ENCODE peak calls at places on chromosomes 12 and 14, in ten cellular contexts. W is fibroblast of pulmonary artery, L is kidney epithelial cell, U is fibroblast of villous mesenchyme, Y is body of pancreas, N is mucosa of descending colon, F is GM06990, S is fibroblast of lung, X is K562, I is MM.1S. C is an unnamed sample.

GRCh38 chr12:46363582-46364299 is 8.8 kb downstream of the SLC38A2 start:
- DNase-seq in N (no peak), S (no peak), U (no peak), F (no peak), I (no peak), Y (no peak), X (no peak), L (no peak), W (no peak), C (no peak)

GRCh38 chr14:71550367-71550766 is 381.9 kb upstream of the RGS6 start:
- DNase-seq in Y (no peak), N (no peak), L (no peak), U (no peak), S (no peak), W (no peak), X (no peak), I (no peak), F (no peak), C (no peak)

GRCh38 chr12:114936148-114937099 is 252.4 kb upstream of the TBX3 start:
- DNase-seq in X (no peak), F (no peak), U (no peak), S (peak; percentile 83), Y (no peak), L (peak; percentile 38), I (no peak), N (no peak), W (peak; percentile 36), C (peak; percentile 65)

GRCh38 chr12:1103632-1104031 is 112.6 kb downstream of the ERC1 start:
- DNase-seq in I (no peak), W (no peak), N (no peak), U (no peak), S (no peak), L (no peak), F (no peak), Y (no peak), X (no peak), C (no peak)

GRCh38 chr12:113955109-113955970 is 10.8 kb downstream of the RBM19 start:
- DNase-seq in S (peak; percentile 1), L (no peak), Y (peak; percentile 29), X (no peak), W (peak; percentile 31), N (peak; percentile 47), I (no peak), U (peak; percentile 2), F (no peak), C (no peak)

GRCh38 chr14:56247495-56248087 is 129.4 kb downstream of the PELI2 start:
- DNase-seq in U (peak; percentile 47), F (no peak), S (peak; percentile 25), W (peak; percentile 41), L (no peak), X (no peak), Y (no peak), N (peak; percentile 28), I (no peak), C (peak; percentile 33)

GRCh38 chr12:81141220-81141619 is 63.3 kb downstream of the ACSS3 start:
- DNase-seq in L (no peak), X (no peak), W (no peak), U (no peak), S (peak; percentile 6), I (no peak), F (no peak), N (no peak), Y (no peak), C (no peak)

GRCh38 chr12:31323466-31324115 is 2.4 kb downstream of the SINHCAF start:
- DNase-seq in N (peak; percentile 64), S (no peak), X (peak; percentile 44), L (no peak), F (peak; percentile 80), U (peak; percentile 39), W (peak; percentile 14), Y (no peak), I (peak; percentile 12), C (peak; percentile 35)

GRCh38 chr12:79566452-79566851 is 124.3 kb downstream of the PAWR start:
- DNase-seq in F (no peak), I (no peak), N (no peak), L (no peak), Y (no peak), W (peak; percentile 12), U (peak; percentile 52), S (peak; percentile 49), X (no peak), C (peak; percentile 13)

GRCh38 chr12:25052191-25053020 is 103.5 kb upstream of the BCAT1 start:
- DNase-seq in N (peak; percentile 33), I (peak; percentile 76), X (no peak), S (no peak), U (no peak), F (peak; percentile 78), Y (no peak), L (no peak), W (peak; percentile 24), C (no peak)

GRCh38 chr12:25053021-25053271 is 104.0 kb upstream of the BCAT1 start:
- DNase-seq in W (no peak), S (no peak), N (no peak), U (no peak), I (no peak), L (no peak), Y (no peak), X (no peak), F (no peak), C (no peak)

GRCh38 chr12:25056011-25056410 is 107.1 kb upstream of the BCAT1 start:
- DNase-seq in Y (peak; percentile 52), I (no peak), N (no peak), F (no peak), U (no peak), X (no peak), S (no peak), W (no peak), L (no peak), C (no peak)

GRCh38 chr12:25054783-25055144 is 105.9 kb upstream of the BCAT1 start:
- DNase-seq in Y (peak; percentile 24), U (no peak), X (no peak), S (peak; percentile 33), W (no peak), I (no peak), F (peak; percentile 45), N (no peak), L (no peak), C (peak; percentile 58)

DNA sequence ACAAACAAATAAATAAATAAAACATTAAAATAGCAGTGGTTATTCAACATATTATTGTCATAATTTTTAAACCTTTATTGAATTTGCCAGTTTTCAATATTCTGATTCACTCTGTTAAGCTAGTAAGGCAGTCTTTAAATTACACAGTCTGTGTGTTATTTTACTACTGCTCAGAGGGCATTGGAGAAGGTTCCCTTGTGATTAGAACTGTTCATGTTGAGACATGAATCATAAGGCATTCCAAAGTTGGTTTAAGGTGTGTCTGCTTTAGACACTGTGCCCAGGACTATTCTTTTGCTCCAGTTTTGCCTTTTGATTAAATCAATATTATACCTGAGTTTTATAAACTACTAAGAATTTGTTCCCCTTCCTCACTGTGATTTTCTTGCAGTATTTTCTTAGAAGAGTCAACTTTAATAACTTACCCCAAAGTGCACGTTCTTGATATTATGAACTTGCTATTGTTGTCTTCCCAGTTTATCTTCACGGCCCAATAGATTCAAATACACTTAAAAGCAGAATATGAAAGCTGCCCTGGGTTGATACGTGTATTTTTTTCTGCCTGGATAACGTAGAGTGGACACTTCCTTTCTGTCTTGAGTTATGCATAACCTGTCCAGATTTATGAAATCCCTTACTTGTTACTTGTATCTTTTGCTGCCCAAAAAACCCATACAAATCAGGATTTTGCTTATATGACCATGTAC is 105.3 kb upstream of the BCAT1 start:
- DNase-seq in L (no peak), X (no peak), S (peak; percentile 23), W (no peak), F (no peak), U (no peak), N (no peak), Y (no peak), I (no peak), C (peak; percentile 10)
- H3K4me3 ChIP-seq in L (no peak overlapping the region), X (no peak overlapping the region), S (no peak overlapping the region), W (no peak overlapping the region), F (peak overlapping the region; percentile 63), U (no peak overlapping the region), N (no peak overlapping the region), Y (peak overlapping the region; percentile 16), I (peak overlapping the region; percentile 81), C (no peak overlapping the region)

DNA sequence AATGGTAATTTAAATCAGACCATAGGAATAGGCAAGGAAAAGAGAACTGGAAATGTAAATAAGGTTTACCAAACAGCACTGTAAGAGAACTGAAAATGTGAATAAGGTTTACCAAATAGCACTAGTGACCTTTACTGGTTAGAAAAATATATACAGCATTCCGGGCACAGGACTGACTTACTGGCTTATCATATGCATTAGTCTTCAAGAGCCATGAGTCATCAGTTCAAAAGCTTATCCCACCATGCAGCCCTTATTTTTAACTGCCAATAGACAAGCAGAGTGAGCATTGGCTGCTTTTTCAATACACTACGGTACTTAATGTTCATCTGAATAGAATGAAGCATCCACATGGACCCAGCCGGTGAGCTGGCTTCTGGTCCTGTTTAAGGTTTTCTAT is 13.0 kb upstream of the NELL2 start:
- DNase-seq in S (peak; percentile 5), U (no peak), L (no peak), X (peak; percentile 52), F (no peak), N (no peak), Y (no peak), W (no peak), I (no peak), C (no peak)
- TF ChIP-seq CTCF in S (no peak), U (no peak), L (no peak), X (no peak), F (no peak), N (no peak), Y (no peak), W (no peak), I (no peak), C (no peak)

GRCh38 chr12:68454855-68455254 is 122.7 kb upstream of the MDM1 start:
- DNase-seq in F (no peak), L (no peak), W (no peak), N (no peak), Y (no peak), S (no peak), U (no peak), I (no peak), X (no peak), C (no peak)
- H3K4me3 ChIP-seq in F (no peak overlapping the region), L (no peak overlapping the region), W (no peak overlapping the region), N (no peak overlapping the region), Y (no peak overlapping the region), S (no peak overlapping the region), U (no peak overlapping the region), I (no peak overlapping the region), X (no peak overlapping the region), C (no peak overlapping the region)

DNA sequence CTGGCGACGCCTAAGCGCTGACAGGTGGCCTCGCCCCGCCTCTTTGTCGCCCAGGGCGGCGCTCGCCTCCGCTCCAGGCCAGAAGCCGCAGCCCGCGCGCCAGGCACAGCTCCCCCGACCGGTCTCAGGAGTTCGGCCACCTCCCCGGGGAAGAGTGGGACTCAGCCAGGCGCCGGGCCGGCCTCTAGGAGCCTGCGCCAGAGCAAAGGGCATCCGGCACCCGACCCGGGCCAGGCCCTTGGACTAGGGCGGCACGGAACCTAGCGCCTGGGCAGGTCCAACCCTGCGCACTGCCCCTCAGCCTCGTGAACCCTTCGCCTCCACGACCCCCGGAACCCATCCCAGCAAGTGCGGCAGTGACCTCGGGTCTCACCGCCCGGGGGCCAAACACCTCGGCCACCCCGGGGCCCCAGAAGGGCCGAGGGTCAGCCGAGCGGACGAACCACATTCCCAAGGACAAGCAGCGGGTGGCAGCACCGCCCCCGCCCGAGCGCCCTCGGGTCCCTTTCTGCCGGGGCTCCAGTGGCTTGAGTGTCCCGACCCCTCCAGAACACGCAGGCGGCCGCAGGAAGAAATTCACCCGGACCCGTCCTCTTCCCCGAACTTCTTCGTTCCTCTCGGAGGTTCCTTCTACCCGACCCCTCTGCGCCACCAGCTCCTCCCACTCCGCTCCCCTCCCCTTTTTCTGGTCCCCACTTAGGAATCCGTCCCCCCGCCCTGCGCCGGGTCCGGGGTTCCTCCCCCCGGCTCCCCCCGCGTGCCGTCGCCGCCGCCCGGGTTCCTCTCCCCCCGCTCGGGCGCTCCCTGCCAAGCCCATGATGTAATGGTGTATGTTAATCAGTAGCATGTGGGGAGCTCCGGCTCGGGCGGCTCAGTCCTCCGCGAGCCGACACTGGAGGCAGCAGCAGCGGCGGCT is 1.4 kb upstream of the SAMD4A start:
- DNase-seq in U (peak; percentile 92), I (peak; percentile 75), X (peak; percentile 64), Y (peak; percentile 95), S (peak; percentile 90), W (peak; percentile 87), N (peak; percentile 92), F (peak; percentile 78), L (no peak), C (peak; percentile 94)
- TF ChIP-seq CTCF in U (no peak), I (no peak), X (peak; percentile 53), Y (no peak), S (peak; percentile 14), W (peak; percentile 2), N (no peak), F (peak; percentile 38), L (peak; percentile 13), C (peak; percentile 15)

C was measured in astrocyte of the spinal cord.